ENCODE peak calls at places on chromosomes 16 and 17, in six cellular contexts. One of them, this sample, is unnamed.

GRCh38 chr17:33580215-33580614 is 287.1 kb upstream of the ASIC2 start:
- DNase-seq in A549: no peak
- DNase-seq in CD8-positive, alpha-beta T cell: no peak
- DNase-seq in heart right ventricle: no peak
- DNase-seq in cardiac fibroblast: no peak
- DNase-seq in fibroblast of mammary gland: no peak
- DNase-seq in this sample: no peak

GRCh38 chr17:30532871-30533270 is 55.7 kb downstream of the GOSR1 start:
- DNase-seq in CD8-positive, alpha-beta T cell: no peak
- DNase-seq in heart right ventricle: no peak
- DNase-seq in fibroblast of mammary gland: no peak
- DNase-seq in A549: no peak
- DNase-seq in cardiac fibroblast: no peak
- DNase-seq in this sample: no peak

GRCh38 chr17:54085934-54086333 is 263.2 kb downstream of the KIF2B start:
- DNase-seq in cardiac fibroblast: no peak
- DNase-seq in A549: no peak
- DNase-seq in heart right ventricle: no peak
- DNase-seq in CD8-positive, alpha-beta T cell: no peak
- DNase-seq in fibroblast of mammary gland: no peak
- DNase-seq in this sample: no peak

GRCh38 chr17:77141846-77142449 is 1.2 kb downstream of the SEC14L1 start:
- DNase-seq in CD8-positive, alpha-beta T cell: no peak
- DNase-seq in fibroblast of mammary gland: no peak
- DNase-seq in heart right ventricle: no peak
- DNase-seq in A549: no peak
- DNase-seq in cardiac fibroblast: no peak
- DNase-seq in this sample: no peak

GRCh38 chr16:5557448-5557847 is 459.9 kb upstream of the EEF2KMT start:
- DNase-seq in heart right ventricle: no peak
- DNase-seq in fibroblast of mammary gland: no peak
- DNase-seq in cardiac fibroblast: no peak
- DNase-seq in A549: no peak
- DNase-seq in CD8-positive, alpha-beta T cell: no peak
- DNase-seq in this sample: no peak

GRCh38 chr17:79911430-79912399 is 72.5 kb upstream of the CBX4 start:
- DNase-seq in heart right ventricle: no peak
- DNase-seq in cardiac fibroblast: no peak
- DNase-seq in A549: no peak
- DNase-seq in fibroblast of mammary gland: no peak
- DNase-seq in CD8-positive, alpha-beta T cell: no peak
- DNase-seq in this sample: no peak

GRCh38 chr16:19595043-19595767 is 39.7 kb downstream of the VPS35L start:
- DNase-seq in fibroblast of mammary gland: peak
- DNase-seq in cardiac fibroblast: peak
- DNase-seq in CD8-positive, alpha-beta T cell: no peak
- DNase-seq in heart right ventricle: peak
- DNase-seq in A549: peak
- DNase-seq in this sample: no peak

GRCh38 chr17:75525806-75526554 is 483 bp downstream of the LLGL2 start:
- DNase-seq in heart right ventricle: no peak
- DNase-seq in A549: no peak
- DNase-seq in CD8-positive, alpha-beta T cell: no peak
- DNase-seq in cardiac fibroblast: no peak
- DNase-seq in fibroblast of mammary gland: no peak
- DNase-seq in this sample: no peak

GRCh38 chr16:75095637-75096036 is 20.9 kb downstream of the LDHD start:
- DNase-seq in fibroblast of mammary gland: no peak
- DNase-seq in CD8-positive, alpha-beta T cell: no peak
- DNase-seq in cardiac fibroblast: no peak
- DNase-seq in heart right ventricle: no peak
- DNase-seq in A549: no peak
- DNase-seq in this sample: no peak

GRCh38 chr17:80647746-80648145 is 103.1 kb downstream of the RPTOR start:
- DNase-seq in heart right ventricle: no peak
- DNase-seq in A549: no peak
- DNase-seq in fibroblast of mammary gland: peak
- DNase-seq in CD8-positive, alpha-beta T cell: no peak
- DNase-seq in cardiac fibroblast: peak
- DNase-seq in this sample: no peak

GRCh38 chr16:81445143-81445922 is 725 bp downstream of the CMIP start:
- DNase-seq in CD8-positive, alpha-beta T cell: peak
- DNase-seq in A549: no peak
- DNase-seq in fibroblast of mammary gland: no peak
- DNase-seq in cardiac fibroblast: peak
- DNase-seq in heart right ventricle: no peak
- DNase-seq in this sample: peak

GRCh38 chr16:67277294-67277998 is 1.9 kb upstream of the PLEKHG4 start:
- DNase-seq in CD8-positive, alpha-beta T cell: no peak
- DNase-seq in fibroblast of mammary gland: peak
- DNase-seq in A549: peak
- DNase-seq in cardiac fibroblast: peak
- DNase-seq in heart right ventricle: no peak
- DNase-seq in this sample: no peak

GRCh38 chr17:66441012-66441703 is 138.7 kb downstream of the PRKCA start:
- DNase-seq in A549: no peak
- DNase-seq in heart right ventricle: no peak
- DNase-seq in fibroblast of mammary gland: no peak
- DNase-seq in cardiac fibroblast: no peak
- DNase-seq in CD8-positive, alpha-beta T cell: no peak
- DNase-seq in this sample: no peak

GRCh38 chr16:29012913-29013641 is 28.2 kb downstream of the LAT start:
- DNase-seq in fibroblast of mammary gland: no peak
- DNase-seq in cardiac fibroblast: no peak
- DNase-seq in A549: no peak
- DNase-seq in heart right ventricle: no peak
- DNase-seq in CD8-positive, alpha-beta T cell: no peak
- DNase-seq in this sample: no peak

GRCh38 chr16:68037820-68038597 is 14.9 kb downstream of the DUS2 start:
- DNase-seq in CD8-positive, alpha-beta T cell: no peak
- DNase-seq in heart right ventricle: no peak
- DNase-seq in A549: no peak
- DNase-seq in cardiac fibroblast: no peak
- DNase-seq in fibroblast of mammary gland: no peak
- DNase-seq in this sample: no peak

DNA sequence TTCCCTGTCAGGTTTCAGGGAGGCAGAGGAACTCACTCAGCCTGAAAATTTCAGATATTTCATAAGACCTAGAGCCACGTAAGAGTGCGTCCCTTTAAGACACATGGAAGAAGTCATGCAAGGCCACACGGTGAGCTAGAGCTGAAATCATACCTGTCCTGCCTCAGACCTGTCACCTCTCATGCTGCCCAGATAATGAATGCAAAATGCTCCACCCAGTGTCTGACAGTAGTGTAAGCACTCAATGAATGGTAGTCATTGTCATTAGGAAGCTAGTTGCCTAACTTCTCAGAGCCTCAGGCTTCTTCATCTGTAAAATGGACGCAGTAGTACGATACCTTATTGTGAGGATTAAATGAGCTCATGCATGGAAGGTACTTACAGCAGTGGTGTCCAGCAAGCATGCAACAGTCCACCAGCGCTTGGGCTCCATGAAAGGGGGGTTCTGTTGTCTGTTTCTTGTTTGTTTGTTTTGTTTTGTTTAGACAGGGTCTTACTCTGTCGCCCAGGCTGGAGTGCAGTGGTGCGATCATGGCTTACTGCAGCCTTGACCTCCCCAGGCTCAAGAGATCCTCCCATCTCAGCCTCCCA is 60.7 kb downstream of the WSB1 start:
- DNase-seq in heart right ventricle: no peak
- DNase-seq in A549: peak
- DNase-seq in fibroblast of mammary gland: no peak
- DNase-seq in cardiac fibroblast: peak
- DNase-seq in CD8-positive, alpha-beta T cell: no peak
- DNase-seq in this sample: no peak
- H3K4me3 ChIP-seq in heart right ventricle: no peak
- H3K4me3 ChIP-seq in A549: peak
- H3K4me3 ChIP-seq in fibroblast of mammary gland: no peak
- H3K4me3 ChIP-seq in cardiac fibroblast: no peak
- H3K4me3 ChIP-seq in CD8-positive, alpha-beta T cell: no peak
- H3K4me3 ChIP-seq in this sample: peak

DNA sequence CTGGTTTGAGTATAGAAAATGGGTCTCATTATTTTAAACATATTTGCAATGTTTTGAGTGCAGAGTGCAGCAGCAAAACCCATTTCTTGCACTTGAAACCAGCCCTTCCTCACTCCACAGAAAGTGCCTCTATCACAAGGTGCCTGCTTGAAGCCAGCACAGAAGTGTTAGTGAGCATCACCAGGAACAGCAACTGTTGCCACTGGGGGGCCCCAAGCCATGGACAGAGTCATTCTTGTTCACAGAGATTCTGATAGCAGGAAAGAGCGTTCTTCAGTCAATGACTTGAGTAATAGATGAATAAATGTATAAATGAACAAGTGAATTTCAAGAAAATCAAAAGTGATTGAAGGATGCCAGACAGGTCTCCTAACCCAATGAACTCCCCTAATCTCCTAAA is 45.6 kb downstream of the CHD9NB start:
- DNase-seq in fibroblast of mammary gland: no peak
- DNase-seq in A549: no peak
- DNase-seq in heart right ventricle: no peak
- DNase-seq in CD8-positive, alpha-beta T cell: no peak
- DNase-seq in cardiac fibroblast: no peak
- DNase-seq in this sample: no peak
- TF ChIP-seq CTCF in fibroblast of mammary gland: no peak
- TF ChIP-seq CTCF in A549: no peak
- TF ChIP-seq CTCF in heart right ventricle: no peak
- TF ChIP-seq CTCF in CD8-positive, alpha-beta T cell: no peak
- TF ChIP-seq CTCF in cardiac fibroblast: no peak
- TF ChIP-seq CTCF in this sample: no peak

GRCh38 chr17:48608921-48609505 is 1.8 kb downstream of the HOXB7 start:
- DNase-seq in fibroblast of mammary gland: no peak
- DNase-seq in A549: no peak
- DNase-seq in CD8-positive, alpha-beta T cell: no peak
- DNase-seq in heart right ventricle: no peak
- DNase-seq in cardiac fibroblast: no peak
- DNase-seq in this sample: no peak
- H3K4me3 ChIP-seq in fibroblast of mammary gland: no peak
- H3K4me3 ChIP-seq in A549: no peak
- H3K4me3 ChIP-seq in CD8-positive, alpha-beta T cell: no peak
- H3K4me3 ChIP-seq in heart right ventricle: no peak
- H3K4me3 ChIP-seq in cardiac fibroblast: no peak
- H3K4me3 ChIP-seq in this sample: no peak

GRCh38 chr17:68006797-68007196 is 10.5 kb upstream of the C17orf58 start:
- DNase-seq in CD8-positive, alpha-beta T cell: no peak
- DNase-seq in A549: no peak
- DNase-seq in fibroblast of mammary gland: peak
- DNase-seq in cardiac fibroblast: no peak
- DNase-seq in heart right ventricle: no peak
- DNase-seq in this sample: no peak

GRCh38 chr17:68015081-68015723 is 18.9 kb upstream of the C17orf58 start:
- DNase-seq in fibroblast of mammary gland: no peak
- DNase-seq in heart right ventricle: no peak
- DNase-seq in CD8-positive, alpha-beta T cell: no peak
- DNase-seq in cardiac fibroblast: no peak
- DNase-seq in A549: no peak
- DNase-seq in this sample: no peak

GRCh38 chr17:68013385-68013784 is 17.1 kb upstream of the C17orf58 start:
- DNase-seq in A549: no peak
- DNase-seq in heart right ventricle: no peak
- DNase-seq in cardiac fibroblast: no peak
- DNase-seq in fibroblast of mammary gland: no peak
- DNase-seq in CD8-positive, alpha-beta T cell: no peak
- DNase-seq in this sample: no peak

GRCh38 chr17:68016838-68017237 is 18.7 kb upstream of the KPNA2 start:
- DNase-seq in CD8-positive, alpha-beta T cell: no peak
- DNase-seq in A549: no peak
- DNase-seq in cardiac fibroblast: no peak
- DNase-seq in heart right ventricle: no peak
- DNase-seq in fibroblast of mammary gland: no peak
- DNase-seq in this sample: no peak

DNA sequence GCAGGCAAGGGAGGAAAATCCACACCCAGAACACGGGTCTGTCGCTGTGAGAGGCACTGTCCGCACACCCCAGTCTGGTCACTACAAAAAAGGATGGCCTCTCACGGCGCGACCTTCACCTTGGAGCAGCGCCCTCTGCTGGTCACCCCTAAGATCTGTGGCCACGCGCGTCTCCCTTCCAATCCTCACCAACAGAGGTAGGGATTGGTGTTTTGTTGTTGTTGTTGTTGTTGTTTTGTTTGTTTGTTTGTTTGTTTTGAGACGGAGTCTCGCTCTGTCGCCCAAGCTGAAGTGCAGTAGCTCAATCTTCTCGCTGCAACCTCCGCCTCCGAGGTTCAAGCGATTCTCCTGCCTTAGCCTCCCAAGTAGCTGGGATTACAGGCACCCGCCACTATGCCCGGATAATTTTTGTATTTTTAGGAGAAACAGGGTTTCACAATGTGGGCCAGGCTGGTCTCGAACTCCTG is 15.0 kb upstream of the C17orf58 start:
- DNase-seq in heart right ventricle: peak
- DNase-seq in A549: peak
- DNase-seq in CD8-positive, alpha-beta T cell: peak
- DNase-seq in cardiac fibroblast: peak
- DNase-seq in fibroblast of mammary gland: peak
- DNase-seq in this sample: no peak
- TF ChIP-seq CTCF in heart right ventricle: peak
- TF ChIP-seq CTCF in A549: peak
- TF ChIP-seq CTCF in CD8-positive, alpha-beta T cell: peak
- TF ChIP-seq CTCF in cardiac fibroblast: peak
- TF ChIP-seq CTCF in fibroblast of mammary gland: peak
- TF ChIP-seq CTCF in this sample: peak

GRCh38 chr16:70575376-70575775 is 51.8 kb downstream of the SF3B3 start:
- DNase-seq in CD8-positive, alpha-beta T cell: no peak
- DNase-seq in cardiac fibroblast: no peak
- DNase-seq in heart right ventricle: no peak
- DNase-seq in A549: no peak
- DNase-seq in fibroblast of mammary gland: no peak
- DNase-seq in this sample: no peak

GRCh38 chr16:70578035-70578434 is 54.4 kb downstream of the SF3B3 start:
- DNase-seq in CD8-positive, alpha-beta T cell: no peak
- DNase-seq in A549: no peak
- DNase-seq in heart right ventricle: no peak
- DNase-seq in cardiac fibroblast: no peak
- DNase-seq in fibroblast of mammary gland: no peak
- DNase-seq in this sample: no peak

GRCh38 chr16:70574595-70575271 is 51.1 kb downstream of the SF3B3 start:
- DNase-seq in CD8-positive, alpha-beta T cell: no peak
- DNase-seq in A549: no peak
- DNase-seq in fibroblast of mammary gland: no peak
- DNase-seq in cardiac fibroblast: peak
- DNase-seq in heart right ventricle: no peak
- DNase-seq in this sample: no peak

GRCh38 chr16:70577256-70577698 is 53.7 kb downstream of the SF3B3 start:
- DNase-seq in CD8-positive, alpha-beta T cell: no peak
- DNase-seq in A549: no peak
- DNase-seq in cardiac fibroblast: peak
- DNase-seq in heart right ventricle: no peak
- DNase-seq in fibroblast of mammary gland: peak
- DNase-seq in this sample: peak

GRCh38 chr16:70576431-70577255 is 53.0 kb downstream of the SF3B3 start:
- DNase-seq in CD8-positive, alpha-beta T cell: no peak
- DNase-seq in A549: peak
- DNase-seq in cardiac fibroblast: peak
- DNase-seq in fibroblast of mammary gland: peak
- DNase-seq in heart right ventricle: no peak
- DNase-seq in this sample: peak
- H3K4me3 ChIP-seq in CD8-positive, alpha-beta T cell: no peak
- H3K4me3 ChIP-seq in A549: no peak
- H3K4me3 ChIP-seq in cardiac fibroblast: no peak
- H3K4me3 ChIP-seq in fibroblast of mammary gland: no peak
- H3K4me3 ChIP-seq in heart right ventricle: no peak
- H3K4me3 ChIP-seq in this sample: no peak